ENCODE peak calls at places on chromosomes 2 and 18, in four cellular contexts. G is K562, X is GM12878, E is SK-N-SH. M is an unnamed sample.

GRCh38 chr2:48144777-48145176 is 238.5 kb upstream of the FBXO11 start:
- DNase-seq in E (no peak), G (peak; percentile 25), X (no peak), M (no peak)

GRCh38 chr2:8595821-8596600 is 85.8 kb upstream of the ID2 start:
- DNase-seq in X (no peak), G (no peak), E (no peak), M (no peak)

GRCh38 chr2:95185197-95185596 is 19.6 kb downstream of the ZNF2 start:
- DNase-seq in X (no peak), E (no peak), G (no peak), M (no peak)

GRCh38 chr2:174764281-174765063 is at the start of gene CHRNA1:
- DNase-seq in G (no peak), X (no peak), E (no peak), M (no peak)

GRCh38 chr2:234130734-234131133 is 80.2 kb downstream of the SPP2 start:
- DNase-seq in X (no peak), E (no peak), G (no peak), M (no peak)

GRCh38 chr2:56287974-56288373 is 104.2 kb downstream of the CCDC85A start:
- DNase-seq in X (no peak), G (no peak), E (no peak), M (no peak)

GRCh38 chr2:118124293-118124891 is 36.1 kb downstream of the INSIG2 start:
- DNase-seq in G (no peak), X (no peak), E (no peak), M (no peak)

GRCh38 chr2:168874368-168875005 is 15.7 kb downstream of the SPC25 start:
- DNase-seq in E (no peak), G (no peak), X (no peak), M (no peak)

GRCh38 chr2:132923787-132924186 is 253.8 kb upstream of the LYPD1 start:
- DNase-seq in G (no peak), X (no peak), E (peak; percentile 52), M (no peak)

GRCh38 chr2:64463784-64464183 is 9.8 kb downstream of the LGALSL start:
- DNase-seq in E (no peak), G (no peak), X (no peak), M (no peak)

GRCh38 chr2:197940346-197940745 is 136.0 kb downstream of the PLCL1 start:
- DNase-seq in X (no peak), G (no peak), E (peak; percentile 16), M (no peak)

GRCh38 chr2:54106631-54107454 is 8.6 kb upstream of the ACYP2 start:
- DNase-seq in X (no peak), E (peak; percentile 59), G (peak; percentile 20), M (no peak)

GRCh38 chr18:55251186-55251995 is 292.1 kb upstream of the CCDC68 start:
- DNase-seq in G (no peak), X (no peak), E (no peak), M (no peak)

GRCh38 chr2:5725794-5726463 is 33.7 kb downstream of the SOX11 start:
- DNase-seq in E (no peak), G (no peak), X (no peak), M (peak; percentile 85)

GRCh38 chr2:121018136-121019057 is 266.6 kb downstream of the TFCP2L1 start:
- DNase-seq in G (peak; percentile 62), X (no peak), E (no peak), M (peak; percentile 77)

DNA sequence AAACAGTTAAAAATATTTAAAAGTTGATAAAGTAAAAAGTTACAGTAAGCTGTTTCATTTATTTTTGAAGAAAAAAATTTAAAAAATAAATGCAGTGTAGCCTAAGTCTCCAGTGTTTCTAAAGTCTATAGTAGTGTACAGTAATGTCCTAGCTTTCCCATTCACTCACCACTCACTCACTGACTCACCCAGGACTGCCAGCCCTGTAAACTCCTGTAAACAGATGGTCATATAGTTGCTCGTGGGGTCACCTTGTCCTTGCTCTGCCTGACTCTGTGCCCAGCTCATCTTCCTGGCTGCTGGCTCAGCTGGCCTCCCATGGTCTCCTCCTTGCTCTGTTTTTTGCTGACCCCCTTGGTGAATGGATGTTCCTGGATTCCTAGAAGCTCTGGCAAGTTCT is 180.3 kb downstream of the VAPA start:
- DNase-seq in X (no peak), E (no peak), G (no peak), M (no peak)
- TF ChIP-seq NRF1 in X (no peak), E (no peak), G (no peak), M (no peak)

DNA sequence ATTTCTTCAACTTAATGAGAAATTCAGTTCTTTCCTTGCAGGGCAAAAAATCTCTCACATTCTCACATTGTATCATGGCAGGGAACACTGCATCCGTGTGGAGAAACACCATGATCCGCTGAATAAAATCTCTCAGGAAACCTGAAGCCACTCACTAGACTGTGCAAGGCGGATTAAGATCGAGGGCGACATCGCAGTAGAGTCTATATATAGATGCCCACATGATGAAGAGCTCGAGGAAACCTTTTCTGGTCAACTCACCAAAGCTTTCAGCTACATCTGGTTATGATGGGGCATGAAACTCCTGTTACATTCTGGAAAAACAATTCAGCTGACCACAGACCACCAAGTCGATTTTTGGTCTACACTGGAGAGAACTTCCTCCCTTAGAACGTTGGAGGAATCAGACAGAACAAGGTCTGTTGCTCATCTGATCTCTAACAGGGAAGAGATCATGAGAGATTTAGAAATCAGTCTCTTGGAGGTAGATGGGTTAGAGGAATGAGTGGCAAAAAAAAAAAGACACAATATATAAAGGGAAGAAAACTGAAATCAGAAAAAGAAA is 163.0 kb upstream of the ZNF516 start:
- DNase-seq in E (no peak), X (no peak), G (no peak), M (no peak)
- TF ChIP-seq TAF1 in E (no peak), X (no peak), G (no peak), M (no peak)

GRCh38 chr2:170362895-170363582 is 185.1 kb downstream of the MYO3B start:
- DNase-seq in G (peak; percentile 69), E (no peak), X (no peak), M (no peak)

GRCh38 chr2:170360546-170361358 is 182.8 kb downstream of the MYO3B start:
- DNase-seq in E (no peak), X (no peak), G (no peak), M (no peak)

GRCh38 chr2:170362313-170362795 is 184.4 kb downstream of the MYO3B start:
- DNase-seq in E (no peak), X (no peak), G (no peak), M (no peak)

GRCh38 chr2:170361359-170361936 is 183.5 kb downstream of the MYO3B start:
- DNase-seq in X (peak; percentile 26), G (peak; percentile 57), E (peak; percentile 32), M (peak; percentile 69)

DNA sequence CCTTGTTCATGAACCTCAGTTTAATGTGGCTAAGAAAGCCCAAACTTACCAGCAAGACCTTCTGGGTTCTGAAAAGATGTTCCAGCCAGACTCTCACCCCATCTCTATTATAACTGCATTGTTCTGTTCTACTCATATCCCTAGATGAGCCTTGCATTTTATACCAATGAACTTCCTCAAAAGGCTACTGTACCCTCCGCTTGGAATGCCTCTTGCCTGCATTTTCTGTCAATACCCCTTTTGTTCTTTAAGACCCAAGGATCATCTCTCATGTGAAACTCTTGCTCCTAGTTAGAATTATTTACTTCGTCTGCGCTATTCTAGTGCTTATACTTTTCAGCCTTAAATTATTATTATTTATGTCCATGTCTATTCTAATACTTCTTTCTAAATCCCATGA is 181.5 kb downstream of the MYO3B start:
- DNase-seq in X (no peak), G (no peak), E (no peak), M (no peak)
- TF ChIP-seq EP300 in X (no peak), G (no peak), E (no peak), M (no peak)

GRCh38 chr2:231356474-231356849 is 39.0 kb upstream of the B3GNT7 start:
- DNase-seq in G (no peak), E (no peak), X (no peak), M (no peak)

GRCh38 chr2:231357048-231357447 is 38.5 kb upstream of the B3GNT7 start:
- DNase-seq in E (no peak), X (no peak), G (no peak), M (no peak)

GRCh38 chr2:231353469-231353868 is 42.0 kb upstream of the B3GNT7 start:
- DNase-seq in X (no peak), G (no peak), E (no peak), M (no peak)

GRCh38 chr2:231357931-231358330 is 37.6 kb upstream of the B3GNT7 start:
- DNase-seq in E (peak; percentile 74), X (no peak), G (peak; percentile 44), M (no peak)

DNA sequence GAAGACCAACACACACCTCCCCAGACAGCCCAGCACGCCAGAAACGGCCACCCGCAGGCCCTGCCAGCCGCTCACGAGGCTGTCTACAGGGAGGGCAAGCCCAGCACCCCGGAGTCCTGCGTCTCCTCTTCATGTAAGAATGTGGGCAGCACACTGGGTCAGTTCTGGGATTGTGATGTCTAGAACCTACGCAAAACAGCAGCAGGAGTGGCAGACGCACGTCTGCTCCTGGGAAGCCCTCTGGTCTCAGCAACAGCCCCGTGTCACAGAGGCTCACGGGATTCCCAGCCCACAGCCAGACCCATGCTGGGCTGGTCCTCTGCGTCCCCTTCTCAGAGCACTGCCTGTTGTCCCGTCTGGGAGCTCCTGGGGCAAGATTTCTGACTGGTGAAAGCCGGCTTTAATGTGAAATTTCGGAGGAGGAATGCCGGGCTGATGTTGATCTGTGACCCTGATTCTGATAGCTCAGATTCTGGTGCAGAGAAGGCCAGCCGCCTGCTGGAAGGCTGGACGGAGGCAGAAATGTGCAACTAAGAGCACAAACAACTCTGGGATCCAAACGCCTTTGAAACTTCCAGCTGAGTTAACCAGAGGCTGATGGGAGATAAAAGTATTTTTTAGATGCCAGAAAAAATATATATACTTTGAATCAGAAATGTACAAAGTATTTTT is 39.6 kb upstream of the B3GNT7 start:
- DNase-seq in E (peak; percentile 77), X (no peak), G (no peak), M (no peak)
- TF ChIP-seq NRF1 in E (no peak), X (no peak), G (no peak), M (no peak)

DNA sequence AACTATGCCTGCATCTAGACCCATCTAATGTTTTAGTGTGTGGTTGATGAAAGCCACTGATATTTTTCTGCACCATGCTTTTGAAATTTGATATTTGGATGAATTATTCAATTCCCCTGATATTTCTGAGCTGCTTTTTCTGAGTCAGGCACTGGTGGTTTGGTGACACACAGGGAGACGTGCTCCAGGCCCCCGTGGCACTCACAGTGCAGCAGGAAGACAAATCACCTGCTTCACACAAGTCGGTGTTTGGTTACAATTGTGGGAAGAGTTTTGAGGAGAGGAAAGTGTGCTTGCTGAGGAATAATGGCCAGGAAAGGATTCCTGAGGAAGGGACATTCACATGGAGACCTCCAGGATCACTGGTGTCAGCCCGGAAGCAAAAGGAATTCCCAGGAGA is 179.7 kb downstream of the ACKR3 start:
- DNase-seq in X (no peak), G (no peak), E (no peak), M (no peak)
- TF ChIP-seq TAF1 in X (no peak), G (no peak), E (no peak), M (no peak)

DNA sequence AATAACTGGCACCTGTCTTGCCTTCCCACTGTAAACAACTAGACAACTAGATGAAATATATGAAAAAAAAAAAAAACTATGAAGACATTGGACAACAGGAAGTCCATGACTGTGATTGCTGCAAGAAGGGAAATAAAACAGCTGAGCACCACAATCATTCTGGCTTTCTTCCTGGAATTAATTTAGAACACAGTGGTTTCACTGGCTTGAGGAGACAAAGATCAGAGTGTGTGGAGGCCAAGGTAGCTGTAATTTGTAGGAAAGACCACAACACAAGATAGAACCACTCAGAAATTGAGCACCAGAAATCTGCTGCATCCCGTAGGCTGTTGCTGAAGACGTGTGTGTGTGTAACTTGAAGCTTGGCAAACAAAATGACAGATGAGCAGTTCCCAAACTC is 121.1 kb upstream of the PID1 start:
- DNase-seq in X (no peak), G (no peak), E (no peak), M (no peak)
- TF ChIP-seq EP300 in X (no peak), G (no peak), E (no peak), M (no peak)

M was measured in H1.